ENCODE peak calls at places on chromosome 19, in five cellular contexts. T is transverse colon, R is colonic mucosa, P is hepatocyte, M is upper lobe of right lung. G is an unnamed sample. For H3K4me1 and H3K27me3, the result is how much of the 10 kb centered on the place peaks cover.

GRCh38 chr19:9751449-9751848 is 17.1 kb downstream of the ZNF846 start:
- DNase-seq in P (no peak), R (no peak), M (no peak), T (no peak), G (no peak)

GRCh38 chr19:35292986-35293732 is 1.2 kb downstream of the MAG start:
- DNase-seq in P (no peak), R (no peak), M (no peak), T (no peak), G (no peak)

GRCh38 chr19:35539850-35540249 is 5.6 kb upstream of the TMEM147 start:
- DNase-seq in R (no peak), T (no peak), M (no peak), P (no peak), G (no peak)

GRCh38 chr19:34596115-34596514 is 80.8 kb downstream of the SCGB2B2 start:
- DNase-seq in M (no peak), T (no peak), P (no peak), R (no peak), G (no peak)

GRCh38 chr19:9793051-9793591 is 24.6 kb upstream of the ZNF846 start:
- DNase-seq in P (peak), R (peak), T (peak), M (peak), G (peak)

GRCh38 chr19:10583021-10583776 is 3.9 kb downstream of the AP1M2 start:
- DNase-seq in M (no peak), T (no peak), R (no peak), P (no peak), G (no peak)

GRCh38 chr19:35437152-35437951 is 10.7 kb upstream of the FFAR2 start:
- DNase-seq in M (no peak), R (peak), T (peak), P (no peak), G (no peak)

GRCh38 chr19:33688657-33688992 is 66.9 kb downstream of the CHST8 start:
- DNase-seq in M (peak), R (no peak), T (no peak), P (no peak), G (no peak)

GRCh38 chr19:9836021-9836420 is 903 bp downstream of the PIN1 start:
- DNase-seq in P (no peak), R (no peak), T (no peak), M (no peak), G (no peak)

GRCh38 chr19:35484637-35485036 is 5.6 kb downstream of the KRTDAP start:
- DNase-seq in T (no peak), M (no peak), P (no peak), R (no peak), G (no peak)

GRCh38 chr19:52691737-52692136 is 43.1 kb downstream of the ZNF611 start:
- DNase-seq in M (no peak), T (no peak), R (no peak), P (no peak), G (no peak)

GRCh38 chr19:21610787-21611186 is 105.4 kb downstream of the ZNF429 start:
- DNase-seq in P (no peak), T (no peak), M (no peak), R (no peak), G (no peak)

GRCh38 chr19:14149509-14149994 is 13.2 kb upstream of the ASF1B start:
- DNase-seq in T (peak), P (peak), R (peak), M (no peak), G (peak)
- H3K4me1 ChIP-seq in T (under half), P (under half), R (under half), M (under half), G (under half)

DNA sequence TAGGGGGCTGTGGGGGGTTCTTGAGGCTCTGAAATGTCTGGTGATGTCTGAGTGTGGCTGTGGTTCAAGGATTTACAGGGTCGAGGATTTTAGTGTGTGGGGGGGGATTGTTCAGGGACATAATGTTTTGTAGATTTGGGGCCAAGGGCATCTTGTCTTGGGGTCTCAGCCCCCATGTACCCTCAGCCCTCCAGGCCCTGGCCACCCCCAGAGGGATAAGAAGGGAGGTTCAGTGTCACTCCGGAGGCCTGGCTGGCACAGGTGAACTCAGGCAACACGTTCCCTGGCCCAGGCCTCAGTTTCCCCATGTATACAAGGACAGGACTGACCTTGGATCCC is 2.4 kb upstream of the APC2 start:
- DNase-seq in M (no peak), T (no peak), R (no peak), P (no peak), G (no peak)
- H3K27me3 ChIP-seq in M (half or more), T (half or more), R (half or more), P (half or more), G (under half)

DNA sequence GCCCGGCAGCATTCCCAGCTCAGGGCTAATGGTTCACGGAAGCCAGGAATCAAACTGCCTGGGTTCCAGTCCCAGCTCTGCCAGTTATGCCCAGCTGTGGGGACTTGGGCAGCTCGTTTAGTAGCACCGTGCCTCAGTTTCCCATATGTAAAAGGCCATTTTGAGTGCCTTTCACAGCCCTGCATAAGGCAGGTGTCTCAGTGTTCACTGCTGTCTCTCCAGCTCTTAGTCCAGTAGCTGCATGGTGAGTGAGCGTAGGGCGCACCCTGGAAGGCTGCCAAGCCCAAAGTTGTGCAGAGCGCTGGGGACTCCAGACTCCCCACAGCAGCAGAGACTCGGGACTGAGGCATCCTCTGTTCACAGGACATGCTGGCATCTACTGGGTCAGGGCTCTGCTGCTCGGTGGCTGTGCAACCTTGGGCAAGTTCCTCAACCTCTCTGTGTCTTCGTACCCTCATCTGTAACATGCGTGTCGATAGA is 5.5 kb downstream of the RPL28 start:
- DNase-seq in M (no peak), R (no peak), P (no peak), T (no peak), G (no peak)
- H3K4me1 ChIP-seq in M (under half), R (under half), P (under half), T (under half), G (under half)

GRCh38 chr19:13024126-13024957 is 29.1 kb downstream of the NFIX start:
- DNase-seq in R (no peak), M (no peak), P (no peak), T (no peak), G (no peak)

GRCh38 chr19:13022111-13022858 is 27.0 kb downstream of the NFIX start:
- DNase-seq in R (no peak), T (no peak), M (no peak), P (no peak), G (no peak)

GRCh38 chr19:13022859-13023636 is 27.8 kb downstream of the NFIX start:
- DNase-seq in R (peak), T (peak), P (peak), M (peak), G (peak)

GRCh38 chr19:13024958-13025653 is 29.8 kb downstream of the NFIX start:
- DNase-seq in M (peak), P (no peak), T (peak), R (peak), G (peak)

GRCh38 chr19:13023666-13024065 is 28.4 kb downstream of the NFIX start:
- DNase-seq in P (no peak), R (no peak), M (no peak), T (no peak), G (no peak)
- H3K27me3 ChIP-seq in P (half or more), R (under half), M (under half), T (under half), G (under half)

DNA sequence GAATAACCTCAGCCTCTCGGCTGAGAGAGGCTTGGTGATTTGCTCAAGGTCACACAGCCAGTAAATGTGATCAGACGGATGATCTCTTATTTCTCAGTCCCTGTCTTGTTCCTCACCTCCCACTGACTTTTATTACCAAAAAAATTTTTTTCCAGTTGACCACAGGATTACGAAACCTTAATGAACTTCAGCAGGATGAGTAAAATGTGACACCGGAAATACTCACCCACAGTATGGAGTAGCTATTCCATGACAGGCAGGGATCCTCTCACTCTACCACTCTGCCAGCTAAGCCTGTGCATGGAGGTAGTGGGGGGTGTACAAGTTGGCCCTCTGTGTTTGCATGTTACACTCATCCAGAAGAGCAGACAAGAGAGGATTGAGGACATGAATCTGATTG is 916.4 kb downstream of the UQCRFS1 start:
- DNase-seq in P (no peak), T (no peak), M (no peak), R (no peak), G (no peak)
- H3K4me1 ChIP-seq in P (under half), T (under half), M (under half), R (under half), G (under half)

GRCh38 chr19:17952041-17952976 is 14.6 kb upstream of the KCNN1 start:
- DNase-seq in R (no peak), P (no peak), T (no peak), M (no peak), G (no peak)
- H3K27me3 ChIP-seq in R (half or more), P (under half), T (half or more), M (half or more), G (under half)

GRCh38 chr19:56223481-56223880 is 21.4 kb downstream of the ZSCAN5C start:
- DNase-seq in T (no peak), P (no peak), R (no peak), M (no peak), G (no peak)
- H3K4me1 ChIP-seq in T (under half), P (under half), R (under half), M (under half), G (under half)

GRCh38 chr19:50690439-50690838 is 29.2 kb downstream of the SHANK1 start:
- DNase-seq in M (no peak), R (no peak), P (no peak), T (no peak), G (no peak)

GRCh38 chr19:50688766-50689165 is 30.8 kb downstream of the SHANK1 start:
- DNase-seq in T (no peak), R (no peak), M (no peak), P (no peak), G (no peak)

GRCh38 chr19:50686310-50687032 is 33.1 kb downstream of the SHANK1 start:
- DNase-seq in R (no peak), P (no peak), T (no peak), M (no peak), G (no peak)
- H3K27me3 ChIP-seq in R (under half), P (half or more), T (half or more), M (under half), G (under half)

GRCh38 chr19:18883530-18884304 is 12.2 kb downstream of the CERS1 start:
- DNase-seq in M (no peak), T (peak), R (peak), P (no peak), G (no peak)

GRCh38 chr19:18879579-18880373 is 16.2 kb downstream of the CERS1 start:
- DNase-seq in M (no peak), R (peak), T (peak), P (no peak), G (peak)

GRCh38 chr19:18878058-18878797 is 17.7 kb downstream of the CERS1 start:
- DNase-seq in T (no peak), P (no peak), R (no peak), M (no peak), G (no peak)

GRCh38 chr19:18878858-18879578 is 16.9 kb downstream of the CERS1 start:
- DNase-seq in M (no peak), R (no peak), P (no peak), T (no peak), G (no peak)

DNA sequence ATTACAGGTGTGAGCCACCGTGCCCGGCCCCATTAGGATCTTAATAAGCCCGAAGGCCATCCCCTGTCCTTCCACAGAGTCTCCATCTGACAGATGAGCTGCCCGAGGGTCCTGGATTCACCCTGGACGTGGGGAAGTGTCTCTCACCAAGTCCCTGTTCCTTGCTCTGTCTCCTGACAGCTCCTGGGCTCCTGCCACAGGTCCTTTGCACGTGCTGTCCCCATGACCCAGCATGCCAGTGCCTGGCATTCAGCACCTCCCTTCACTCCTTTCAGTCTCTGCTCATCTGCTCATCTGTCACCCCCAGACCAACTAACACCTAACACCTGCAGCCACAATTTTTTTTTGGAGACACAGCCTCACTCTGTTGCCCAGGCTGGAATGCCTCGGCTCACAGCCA is 14.5 kb downstream of the CERS1 start:
- DNase-seq in R (no peak), T (no peak), M (no peak), P (no peak), G (no peak)
- H3K4me1 ChIP-seq in R (under half), T (under half), M (under half), P (under half), G (under half)

GRCh38 chr19:51439021-51439465 is 19.2 kb downstream of the SIGLEC8 start:
- DNase-seq in M (peak), P (no peak), T (no peak), R (no peak), G (peak)
- H3K27me3 ChIP-seq in M (under half), P (under half), T (under half), R (under half), G (under half)